ENCODE peak calls at places on chromosomes 6 and 20, in five cellular contexts. A is GM12891, G is transverse colon, C is ovary, P is A549. T is an unnamed sample.

GRCh38 chr20:63026582-63027424 is 20.0 kb upstream of the BHLHE23 start:
- DNase-seq in A (no peak), G (no peak), C (no peak), P (no peak), T (no peak)

GRCh38 chr6:32047539-32047854 is 9.3 kb downstream of the CYP21A2 start:
- DNase-seq in A (no peak), G (no peak), C (no peak), P (no peak), T (no peak)

GRCh38 chr6:47146426-47147174 is 104.5 kb upstream of the ADGRF1 start:
- DNase-seq in A (no peak), G (no peak), C (no peak), P (no peak), T (no peak)

GRCh38 chr6:151616091-151616513 is 122.3 kb downstream of the CCDC170 start:
- DNase-seq in A (no peak), G (no peak), C (no peak), P (no peak), T (no peak)

GRCh38 chr6:22828179-22829062 is 259.1 kb downstream of the HDGFL1 start:
- DNase-seq in A (peak; percentile 3), G (peak; percentile 9), C (peak; percentile 32), P (peak; percentile 89), T (peak; percentile 51)

GRCh38 chr6:17173071-17173470 is 71.2 kb downstream of the STMND1 start:
- DNase-seq in A (no peak), G (no peak), C (no peak), P (no peak), T (no peak)

GRCh38 chr6:45423111-45423900 is 45.6 kb upstream of the SUPT3H start:
- DNase-seq in A (no peak), G (peak; percentile 33), C (peak; percentile 38), P (no peak), T (no peak)

GRCh38 chr20:51490635-51491034 is 51.9 kb downstream of the NFATC2 start:
- DNase-seq in A (no peak), G (no peak), C (no peak), P (no peak), T (no peak)

GRCh38 chr6:109165392-109165964 is 70.2 kb downstream of the CEP57L1 start:
- DNase-seq in A (no peak), G (peak; percentile 15), C (peak; percentile 55), P (peak; percentile 6), T (no peak)

GRCh38 chr20:64037498-64038213 is 1.7 kb downstream of the C20orf204 start:
- DNase-seq in A (no peak), G (no peak), C (no peak), P (no peak), T (no peak)

GRCh38 chr6:138403324-138403800 is 661 bp upstream of the HEBP2 start:
- DNase-seq in A (peak; percentile 39), G (peak; percentile 56), C (peak; percentile 45), P (peak; percentile 18), T (peak; percentile 7)

GRCh38 chr20:63457737-63458136 is 14.7 kb downstream of the KCNQ2 start:
- DNase-seq in A (no peak), G (no peak), C (no peak), P (peak; percentile 60), T (peak; percentile 99)

GRCh38 chr6:132252113-132252512 is 149.2 kb downstream of the MOXD1 start:
- DNase-seq in A (no peak), G (no peak), C (no peak), P (no peak), T (no peak)

GRCh38 chr6:45780523-45780922 is 235.1 kb downstream of the CLIC5 start:
- DNase-seq in A (no peak), G (no peak), C (no peak), P (no peak), T (no peak)

GRCh38 chr6:145147559-145147958 is 587.8 kb downstream of the EPM2A start:
- DNase-seq in A (no peak), G (no peak), C (no peak), P (no peak), T (no peak)

GRCh38 chr6:147711511-147711910 is 203.0 kb downstream of the SAMD5 start:
- DNase-seq in A (no peak), G (no peak), C (no peak), P (no peak), T (no peak)

GRCh38 chr6:39729945-39730344 is 4.7 kb upstream of the KIF6 start:
- DNase-seq in A (no peak), G (no peak), C (no peak), P (no peak), T (no peak)

GRCh38 chr6:137013738-137014602 is 30.8 kb downstream of the IL20RA start:
- DNase-seq in A (no peak), G (no peak), C (peak; percentile 20), P (peak; percentile 53), T (no peak)

GRCh38 chr6:99013145-99013544 is 65.4 kb upstream of the FBXL4 start:
- DNase-seq in A (no peak), G (no peak), C (no peak), P (peak; percentile 47), T (peak; percentile 14)

GRCh38 chr6:144423167-144423566 is 138.0 kb downstream of the UTRN start:
- DNase-seq in A (no peak), G (no peak), C (no peak), P (no peak), T (no peak)

GRCh38 chr6:113901482-113901881 is 44.3 kb downstream of the MARCKS start:
- DNase-seq in A (no peak), G (peak; percentile 15), C (no peak), P (no peak), T (no peak)

GRCh38 chr6:105986998-105987397 is 99.1 kb upstream of the PRDM1 start:
- DNase-seq in A (no peak), G (no peak), C (no peak), P (no peak), T (no peak)

GRCh38 chr6:168605964-168606363 is 165.0 kb downstream of the SMOC2 start:
- DNase-seq in A (no peak), G (no peak), C (no peak), P (no peak), T (no peak)

GRCh38 chr6:151553416-151554158 is 59.8 kb downstream of the CCDC170 start:
- DNase-seq in A (no peak), G (no peak), C (no peak), P (no peak), T (no peak)

GRCh38 chr6:84892666-84893065 is 128.3 kb upstream of the TBX18 start:
- DNase-seq in A (no peak), G (no peak), C (no peak), P (peak; percentile 44), T (no peak)

GRCh38 chr6:43302126-43302525 is 4.1 kb downstream of the SLC22A7 start:
- DNase-seq in A (no peak), G (no peak), C (no peak), P (no peak), T (no peak)

GRCh38 chr6:108609276-108609769 is 48.6 kb downstream of the FOXO3 start:
- DNase-seq in A (no peak), G (no peak), C (no peak), P (no peak), T (no peak)

GRCh38 chr6:105029581-105029980 is 72.7 kb downstream of the LIN28B start:
- DNase-seq in A (no peak), G (no peak), C (no peak), P (no peak), T (no peak)

GRCh38 chr6:139820191-139820590 is 445.7 kb upstream of the CITED2 start:
- DNase-seq in A (no peak), G (no peak), C (no peak), P (peak; percentile 1), T (peak; percentile 6)

GRCh38 chr6:40037271-40037670 is 103.0 kb upstream of the MOCS1 start:
- DNase-seq in A (no peak), G (no peak), C (no peak), P (no peak), T (no peak)

GRCh38 chr20:33337531-33338165 is 54.6 kb downstream of the BPIFB1 start:
- DNase-seq in A (peak; percentile 39), G (no peak), C (no peak), P (no peak), T (no peak)

GRCh38 chr6:28587011-28587745 is 61.5 kb downstream of the GPX5 start:
- DNase-seq in A (no peak), G (peak; percentile 80), C (peak; percentile 72), P (peak; percentile 89), T (peak; percentile 61)

GRCh38 chr6:143279385-143279784 is 171.1 kb downstream of the ADAT2 start:
- DNase-seq in A (no peak), G (peak; percentile 14), C (no peak), P (peak; percentile 26), T (no peak)

GRCh38 chr20:34516038-34516873 is at the start of gene DYNLRB1:
- DNase-seq in A (peak; percentile 73), G (peak; percentile 98), C (peak; percentile 98), P (peak; percentile 96), T (peak; percentile 77)
- TF ChIP-seq POLR2A in A (peak; percentile 27), G (peak; percentile 90), C (peak; percentile 96), P (peak; percentile 74), T (peak; percentile 82)

DNA sequence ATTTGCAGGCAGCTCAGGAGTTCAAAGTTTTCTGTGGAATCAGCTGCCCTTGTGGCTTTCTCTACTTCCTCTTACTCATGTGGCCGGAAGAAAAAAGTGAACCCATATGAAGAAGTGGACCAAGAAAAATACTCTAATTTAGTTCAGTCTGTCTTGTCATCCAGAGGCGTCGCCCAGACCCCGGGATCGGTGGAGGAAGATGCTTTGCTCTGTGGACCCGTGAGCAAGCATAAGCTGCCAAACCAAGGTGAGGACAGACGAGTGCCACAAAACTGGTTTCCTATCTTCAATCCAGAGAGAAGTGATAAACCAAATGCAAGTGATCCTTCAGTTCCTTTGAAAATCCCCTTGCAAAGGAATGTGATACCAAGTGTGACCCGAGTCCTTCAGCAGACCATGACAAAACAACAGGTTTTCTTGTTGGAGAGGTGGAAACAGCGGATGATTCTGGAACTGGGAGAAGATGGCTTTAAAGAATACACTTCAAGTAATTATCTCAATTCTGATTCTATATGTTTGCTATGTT is 1.1 kb downstream of the MGME1 start:
- DNase-seq in A (peak; percentile 22), G (peak; percentile 36), C (no peak), P (no peak), T (peak; percentile 53)
- TF ChIP-seq POLR2A in A (peak; percentile 73), G (peak; percentile 44), C (no peak), P (no peak), T (peak; percentile 36)

GRCh38 chr20:23357767-23358562 is 4.0 kb upstream of the GZF1 start:
- DNase-seq in A (peak; percentile 88), G (peak; percentile 100), C (peak; percentile 100), P (peak; percentile 100), T (peak; percentile 86)
- TF ChIP-seq POLR2A in A (peak; percentile 80), G (peak; percentile 85), C (peak; percentile 54), P (peak; percentile 72), T (peak; percentile 88)

GRCh38 chr6:170584181-170584953 is at the start of gene PDCD2:
- DNase-seq in A (peak; percentile 88), G (peak; percentile 95), C (peak; percentile 86), P (peak; percentile 88), T (peak; percentile 85)
- TF ChIP-seq POLR2A in A (peak; percentile 86), G (peak; percentile 59), C (peak; percentile 35), P (peak; percentile 76), T (peak; percentile 77)

GRCh38 chr6:27472617-27473400 is at the start of gene ZNF184:
- DNase-seq in A (peak; percentile 58), G (peak; percentile 97), C (peak; percentile 95), P (peak; percentile 98), T (peak; percentile 64)
- TF ChIP-seq POLR2A in A (peak; percentile 81), G (peak; percentile 80), C (peak; percentile 68), P (peak; percentile 58), T (peak; percentile 56)